ENCODE peak calls at places on chromosome 20, in six cellular contexts. C is cardiac septum, S is T follicular helper cell, O is cardiac fibroblast, P is NCI-H524, B is adrenal gland. L is an unnamed sample.

GRCh38 chr20:61773081-61773631 is 292.5 kb downstream of the TAF4 start:
- DNase-seq in C (no peak), B (no peak), O (no peak), S (no peak), P (no peak), L (no peak)

GRCh38 chr20:57653546-57653900 is 33.3 kb upstream of the ZBP1 start:
- DNase-seq in S (no peak), B (no peak), C (no peak), O (no peak), P (no peak), L (peak)

GRCh38 chr20:12605751-12606150 is 403.0 kb upstream of the SPTLC3 start:
- DNase-seq in S (no peak), P (no peak), B (no peak), C (no peak), O (no peak), L (no peak)

GRCh38 chr20:62466806-62467537 is 8.8 kb downstream of the GATA5 start:
- DNase-seq in C (no peak), P (no peak), O (no peak), S (no peak), B (no peak), L (no peak)

GRCh38 chr20:56781108-56781739 is 152.1 kb downstream of the TFAP2C start:
- DNase-seq in P (no peak), S (no peak), C (peak), O (peak), B (peak), L (no peak)

GRCh38 chr20:33730946-33731692 is 677 bp upstream of the ZNF341 start:
- DNase-seq in O (no peak), P (no peak), B (no peak), C (no peak), S (no peak), L (no peak)

GRCh38 chr20:48102821-48103635 is 317.7 kb upstream of the SULF2 start:
- DNase-seq in C (no peak), O (peak), S (no peak), P (peak), B (no peak), L (no peak)

GRCh38 chr20:41052742-41053419 is 24.3 kb downstream of the TOP1 start:
- DNase-seq in C (no peak), S (no peak), B (peak), P (no peak), O (peak), L (no peak)

GRCh38 chr20:7849675-7850074 is 90.6 kb downstream of the HAO1 start:
- DNase-seq in C (no peak), O (no peak), B (no peak), S (no peak), P (no peak), L (no peak)

GRCh38 chr20:17168026-17168612 is 58.7 kb upstream of the PCSK2 start:
- DNase-seq in C (no peak), P (no peak), S (no peak), B (no peak), O (no peak), L (no peak)

GRCh38 chr20:62360854-62361798 is 6.0 kb downstream of the LAMA5 start:
- DNase-seq in P (no peak), C (no peak), O (no peak), B (no peak), S (no peak), L (peak)

GRCh38 chr20:34637245-34638185 is 39.4 kb downstream of the PIGU start:
- DNase-seq in P (no peak), C (no peak), B (peak), O (peak), S (no peak), L (no peak)

GRCh38 chr20:51747182-51747911 is 20.8 kb downstream of the ATP9A start:
- DNase-seq in S (no peak), P (no peak), C (no peak), O (no peak), B (no peak), L (no peak)

GRCh38 chr20:51759769-51760510 is 8.2 kb downstream of the ATP9A start:
- DNase-seq in C (no peak), O (no peak), P (no peak), B (no peak), S (no peak), L (no peak)

GRCh38 chr20:24677626-24678328 is 208.3 kb downstream of the SYNDIG1 start:
- DNase-seq in P (no peak), B (no peak), C (peak), O (no peak), S (no peak), L (no peak)

GRCh38 chr20:41734506-41734945 is 116.3 kb upstream of the CHD6 start:
- DNase-seq in P (peak), S (peak), B (no peak), C (no peak), O (peak), L (no peak)

GRCh38 chr20:47110819-47111218 is 216.2 kb downstream of the EYA2 start:
- DNase-seq in C (no peak), B (no peak), S (no peak), O (no peak), P (no peak), L (no peak)

GRCh38 chr20:11030351-11030750 is 356.6 kb upstream of the JAG1 start:
- DNase-seq in B (no peak), S (no peak), O (no peak), P (no peak), C (no peak), L (no peak)

GRCh38 chr20:36819662-36820061 is 46.1 kb upstream of the DSN1 start:
- DNase-seq in B (no peak), C (no peak), O (no peak), S (no peak), P (peak), L (no peak)

L was measured in coronary artery.